ENCODE peak calls at places on chromosomes 16 and 17, in seven cellular contexts. V, P, K, H, W, O and S are unnamed samples.

GRCh38 chr17:50882851-50883250 is 16.7 kb upstream of the TOB1 start:
- DNase-seq in O (no peak), K (peak), V (no peak), P (peak), H (no peak), W (no peak), S (peak)

GRCh38 chr17:42667088-42667951 is 8.2 kb downstream of the TUBG2 start:
- DNase-seq in K (no peak), P (peak), O (no peak), H (no peak), W (no peak), V (no peak), S (peak)

GRCh38 chr16:71441348-71441781 is 489 bp downstream of the TLE7 start:
- DNase-seq in H (peak), W (no peak), K (no peak), V (peak), O (no peak), P (peak), S (no peak)

GRCh38 chr17:40098846-40099626 is 1.4 kb downstream of the NR1D1 start:
- DNase-seq in P (peak), K (peak), W (peak), H (peak), V (peak), O (no peak), S (peak)

GRCh38 chr16:84774810-84775209 is 45.0 kb upstream of the CRISPLD2 start:
- DNase-seq in H (no peak), O (peak), P (peak), V (no peak), W (no peak), K (peak), S (peak)

GRCh38 chr17:11742891-11743290 is 144.6 kb downstream of the DNAH9 start:
- DNase-seq in W (no peak), V (no peak), O (no peak), P (no peak), H (no peak), K (no peak), S (no peak)

GRCh38 chr16:3730161-3731125 is 13.1 kb upstream of the TRAP1 start:
- DNase-seq in K (no peak), O (no peak), P (no peak), W (no peak), H (no peak), V (no peak), S (no peak)

GRCh38 chr17:740240-741055 is 8.1 kb downstream of the TLCD3A start:
- DNase-seq in K (no peak), V (peak), O (no peak), W (no peak), H (peak), P (no peak), S (peak)

GRCh38 chr16:83253526-83253925 is 554.3 kb upstream of the HSBP1 start:
- DNase-seq in H (no peak), K (no peak), P (no peak), W (no peak), V (no peak), O (no peak), S (no peak)

GRCh38 chr17:66341462-66341861 is 39.0 kb downstream of the PRKCA start:
- DNase-seq in H (no peak), P (no peak), O (no peak), K (no peak), V (no peak), W (no peak), S (no peak)

GRCh38 chr16:82509636-82510035 is 117.1 kb upstream of the CDH13 start:
- DNase-seq in H (no peak), O (no peak), P (no peak), V (no peak), W (no peak), K (no peak), S (peak)

GRCh38 chr17:77420804-77421634 is 280.2 kb downstream of the SEC14L1 start:
- DNase-seq in O (no peak), W (peak), V (no peak), H (peak), P (peak), K (peak), S (peak)

GRCh38 chr17:38589462-38590114 is 16.2 kb downstream of the SRCIN1 start:
- DNase-seq in H (no peak), P (no peak), K (no peak), W (no peak), O (no peak), V (no peak), S (no peak)

GRCh38 chr17:57975044-57975443 is 13.0 kb downstream of the VEZF1 start:
- DNase-seq in K (no peak), O (no peak), H (no peak), W (no peak), P (peak), V (no peak), S (peak)

GRCh38 chr16:69581297-69581696 is 15.5 kb downstream of the NFAT5 start:
- DNase-seq in P (no peak), V (no peak), H (no peak), O (no peak), K (no peak), W (no peak), S (no peak)

GRCh38 chr17:81566461-81567126 is 14.4 kb upstream of the FAAP100 start:
- DNase-seq in O (peak), H (no peak), W (peak), V (no peak), K (peak), P (peak), S (peak)

GRCh38 chr16:84917492-84917891 is 93.8 kb downstream of the ZDHHC7 start:
- DNase-seq in V (no peak), H (no peak), K (no peak), P (no peak), O (no peak), W (no peak), S (no peak)

GRCh38 chr16:16144416-16144815 is 78.9 kb downstream of the ABCC6 start:
- DNase-seq in W (no peak), P (no peak), O (no peak), V (no peak), K (no peak), H (no peak), S (peak)

GRCh38 chr17:68020451-68020779 is 15.1 kb upstream of the KPNA2 start:
- DNase-seq in W (no peak), K (no peak), H (no peak), O (no peak), P (peak), V (no peak), S (no peak)

GRCh38 chr17:81722184-81723120 is 10.4 kb downstream of the SLC25A10 start:
- DNase-seq in K (no peak), P (peak), W (peak), O (no peak), V (no peak), H (no peak), S (peak)

GRCh38 chr17:62703269-62703775 is 75.9 kb downstream of the MRC2 start:
- DNase-seq in W (peak), K (no peak), P (no peak), H (no peak), O (no peak), V (no peak), S (peak)

GRCh38 chr17:32933881-32934280 is 5.9 kb downstream of the TMEM98 start:
- DNase-seq in W (no peak), H (no peak), P (no peak), K (no peak), V (no peak), O (no peak), S (no peak)

GRCh38 chr16:30482366-30482765 is 9.8 kb downstream of the ITGAL start:
- DNase-seq in V (no peak), H (no peak), W (no peak), P (no peak), O (no peak), K (no peak), S (no peak)

GRCh38 chr17:45052052-45052772 is 780 bp upstream of the DCAKD start:
- DNase-seq in O (no peak), P (peak), H (peak), K (no peak), V (no peak), W (peak), S (peak)

GRCh38 chr17:5686246-5686645 is 101.9 kb upstream of the NLRP1 start:
- DNase-seq in O (no peak), W (no peak), K (no peak), P (no peak), V (no peak), H (no peak), S (no peak)

GRCh38 chr17:38752930-38753506 is 477 bp downstream of the PSMB3 start:
- DNase-seq in K (no peak), W (no peak), P (no peak), O (no peak), V (no peak), H (no peak), S (no peak)